ENCODE peak calls at places on chromosomes 13 and 19, in nine cellular contexts. One of them, this sample, is unnamed.

GRCh38 chr13:82947121-82948077 is 934.9 kb downstream of the SLITRK1 start:
- DNase-seq in IMR-90: peak; percentile 2
- DNase-seq in nephron progenitor cell: no peak
- DNase-seq in mesothelial cell of epicardium: no peak
- DNase-seq in epithelial cell of esophagus: peak; percentile 25
- DNase-seq in pancreas: no peak
- DNase-seq in astrocyte of the cerebellum: no peak
- DNase-seq in tibial nerve: no peak
- DNase-seq in heart right ventricle: no peak
- DNase-seq in this sample: no peak

GRCh38 chr19:12872941-12873890 is 8.0 kb downstream of the DNASE2 start:
- DNase-seq in IMR-90: peak; percentile 37
- DNase-seq in nephron progenitor cell: peak; percentile 41
- DNase-seq in mesothelial cell of epicardium: no peak
- DNase-seq in epithelial cell of esophagus: peak; percentile 95
- DNase-seq in pancreas: peak; percentile 51
- DNase-seq in astrocyte of the cerebellum: no peak
- DNase-seq in tibial nerve: no peak
- DNase-seq in heart right ventricle: peak; percentile 24
- DNase-seq in this sample: no peak

GRCh38 chr13:41470187-41470586 is 12.8 kb downstream of the RGCC start:
- DNase-seq in IMR-90: no peak
- DNase-seq in nephron progenitor cell: no peak
- DNase-seq in mesothelial cell of epicardium: no peak
- DNase-seq in epithelial cell of esophagus: no peak
- DNase-seq in pancreas: no peak
- DNase-seq in astrocyte of the cerebellum: no peak
- DNase-seq in tibial nerve: no peak
- DNase-seq in heart right ventricle: no peak
- DNase-seq in this sample: no peak

GRCh38 chr19:49599378-49600298 is 8.7 kb downstream of the PRR12 start:
- DNase-seq in IMR-90: no peak
- DNase-seq in nephron progenitor cell: no peak
- DNase-seq in mesothelial cell of epicardium: no peak
- DNase-seq in epithelial cell of esophagus: no peak
- DNase-seq in pancreas: no peak
- DNase-seq in astrocyte of the cerebellum: no peak
- DNase-seq in tibial nerve: no peak
- DNase-seq in heart right ventricle: no peak
- DNase-seq in this sample: no peak

GRCh38 chr13:105073041-105073440 is 1462.4 kb downstream of the EFNB2 start:
- DNase-seq in IMR-90: no peak
- DNase-seq in nephron progenitor cell: no peak
- DNase-seq in mesothelial cell of epicardium: no peak
- DNase-seq in epithelial cell of esophagus: no peak
- DNase-seq in pancreas: no peak
- DNase-seq in astrocyte of the cerebellum: no peak
- DNase-seq in tibial nerve: no peak
- DNase-seq in heart right ventricle: no peak
- DNase-seq in this sample: no peak

GRCh38 chr13:36919206-36919832 is 719 bp downstream of the SMAD9 start:
- DNase-seq in IMR-90: peak; percentile 17
- DNase-seq in nephron progenitor cell: peak; percentile 74
- DNase-seq in mesothelial cell of epicardium: peak; percentile 45
- DNase-seq in epithelial cell of esophagus: no peak
- DNase-seq in pancreas: peak; percentile 16
- DNase-seq in astrocyte of the cerebellum: peak; percentile 3
- DNase-seq in tibial nerve: no peak
- DNase-seq in heart right ventricle: peak; percentile 29
- DNase-seq in this sample: peak; percentile 18

GRCh38 chr13:33123066-33123940 is 107.1 kb downstream of the KL start:
- DNase-seq in IMR-90: peak; percentile 53
- DNase-seq in nephron progenitor cell: no peak
- DNase-seq in mesothelial cell of epicardium: no peak
- DNase-seq in epithelial cell of esophagus: peak; percentile 46
- DNase-seq in pancreas: no peak
- DNase-seq in astrocyte of the cerebellum: no peak
- DNase-seq in tibial nerve: no peak
- DNase-seq in heart right ventricle: no peak
- DNase-seq in this sample: no peak

GRCh38 chr19:800360-801029 is 3.2 kb downstream of the PTBP1 start:
- DNase-seq in IMR-90: no peak
- DNase-seq in nephron progenitor cell: no peak
- DNase-seq in mesothelial cell of epicardium: no peak
- DNase-seq in epithelial cell of esophagus: peak; percentile 85
- DNase-seq in pancreas: peak; percentile 68
- DNase-seq in astrocyte of the cerebellum: no peak
- DNase-seq in tibial nerve: no peak
- DNase-seq in heart right ventricle: no peak
- DNase-seq in this sample: no peak

GRCh38 chr13:73533111-73533510 is 474.3 kb downstream of the KLF5 start:
- DNase-seq in IMR-90: no peak
- DNase-seq in nephron progenitor cell: no peak
- DNase-seq in mesothelial cell of epicardium: no peak
- DNase-seq in epithelial cell of esophagus: no peak
- DNase-seq in pancreas: no peak
- DNase-seq in astrocyte of the cerebellum: no peak
- DNase-seq in tibial nerve: no peak
- DNase-seq in heart right ventricle: no peak
- DNase-seq in this sample: no peak

GRCh38 chr19:28990522-28990921 is 222.4 kb downstream of the UQCRFS1 start:
- DNase-seq in IMR-90: no peak
- DNase-seq in nephron progenitor cell: peak; percentile 65
- DNase-seq in mesothelial cell of epicardium: no peak
- DNase-seq in epithelial cell of esophagus: no peak
- DNase-seq in pancreas: no peak
- DNase-seq in astrocyte of the cerebellum: no peak
- DNase-seq in tibial nerve: no peak
- DNase-seq in heart right ventricle: no peak
- DNase-seq in this sample: peak; percentile 16

GRCh38 chr13:100666124-100666523 is 8.5 kb downstream of the TMTC4 start:
- DNase-seq in IMR-90: no peak
- DNase-seq in nephron progenitor cell: no peak
- DNase-seq in mesothelial cell of epicardium: no peak
- DNase-seq in epithelial cell of esophagus: no peak
- DNase-seq in pancreas: no peak
- DNase-seq in astrocyte of the cerebellum: peak; percentile 41
- DNase-seq in tibial nerve: no peak
- DNase-seq in heart right ventricle: no peak
- DNase-seq in this sample: no peak

GRCh38 chr13:72295173-72295572 is 428.2 kb upstream of the DACH1 start:
- DNase-seq in IMR-90: no peak
- DNase-seq in nephron progenitor cell: no peak
- DNase-seq in mesothelial cell of epicardium: no peak
- DNase-seq in epithelial cell of esophagus: no peak
- DNase-seq in pancreas: no peak
- DNase-seq in astrocyte of the cerebellum: peak; percentile 46
- DNase-seq in tibial nerve: no peak
- DNase-seq in heart right ventricle: no peak
- DNase-seq in this sample: peak; percentile 5

GRCh38 chr13:77465595-77466195 is 69.8 kb upstream of the SCEL start:
- DNase-seq in IMR-90: no peak
- DNase-seq in nephron progenitor cell: no peak
- DNase-seq in mesothelial cell of epicardium: no peak
- DNase-seq in epithelial cell of esophagus: peak; percentile 64
- DNase-seq in pancreas: no peak
- DNase-seq in astrocyte of the cerebellum: no peak
- DNase-seq in tibial nerve: no peak
- DNase-seq in heart right ventricle: no peak
- DNase-seq in this sample: no peak

GRCh38 chr19:16078311-16078758 is 2.0 kb downstream of the TPM4 start:
- DNase-seq in IMR-90: peak; percentile 69
- DNase-seq in nephron progenitor cell: no peak
- DNase-seq in mesothelial cell of epicardium: no peak
- DNase-seq in epithelial cell of esophagus: peak; percentile 87
- DNase-seq in pancreas: no peak
- DNase-seq in astrocyte of the cerebellum: peak; percentile 29
- DNase-seq in tibial nerve: no peak
- DNase-seq in heart right ventricle: peak; percentile 33
- DNase-seq in this sample: no peak

GRCh38 chr19:7636691-7637373 is at the start of gene STXBP2:
- DNase-seq in IMR-90: no peak
- DNase-seq in nephron progenitor cell: peak; percentile 83
- DNase-seq in mesothelial cell of epicardium: peak; percentile 76
- DNase-seq in epithelial cell of esophagus: peak; percentile 84
- DNase-seq in pancreas: peak; percentile 87
- DNase-seq in astrocyte of the cerebellum: no peak
- DNase-seq in tibial nerve: no peak
- DNase-seq in heart right ventricle: no peak
- DNase-seq in this sample: peak; percentile 66

GRCh38 chr13:23950736-23951510 is 53.6 kb upstream of the C1QTNF9B start:
- DNase-seq in IMR-90: peak; percentile 7
- DNase-seq in nephron progenitor cell: no peak
- DNase-seq in mesothelial cell of epicardium: no peak
- DNase-seq in epithelial cell of esophagus: no peak
- DNase-seq in pancreas: no peak
- DNase-seq in astrocyte of the cerebellum: no peak
- DNase-seq in tibial nerve: no peak
- DNase-seq in heart right ventricle: no peak
- DNase-seq in this sample: no peak
- TF ChIP-seq CTCF in IMR-90: no peak
- TF ChIP-seq CTCF in nephron progenitor cell: no peak
- TF ChIP-seq CTCF in mesothelial cell of epicardium: no peak
- TF ChIP-seq CTCF in epithelial cell of esophagus: no peak
- TF ChIP-seq CTCF in pancreas: no peak
- TF ChIP-seq CTCF in astrocyte of the cerebellum: peak; percentile 12
- TF ChIP-seq CTCF in tibial nerve: no peak
- TF ChIP-seq CTCF in heart right ventricle: no peak
- TF ChIP-seq CTCF in this sample: no peak

DNA sequence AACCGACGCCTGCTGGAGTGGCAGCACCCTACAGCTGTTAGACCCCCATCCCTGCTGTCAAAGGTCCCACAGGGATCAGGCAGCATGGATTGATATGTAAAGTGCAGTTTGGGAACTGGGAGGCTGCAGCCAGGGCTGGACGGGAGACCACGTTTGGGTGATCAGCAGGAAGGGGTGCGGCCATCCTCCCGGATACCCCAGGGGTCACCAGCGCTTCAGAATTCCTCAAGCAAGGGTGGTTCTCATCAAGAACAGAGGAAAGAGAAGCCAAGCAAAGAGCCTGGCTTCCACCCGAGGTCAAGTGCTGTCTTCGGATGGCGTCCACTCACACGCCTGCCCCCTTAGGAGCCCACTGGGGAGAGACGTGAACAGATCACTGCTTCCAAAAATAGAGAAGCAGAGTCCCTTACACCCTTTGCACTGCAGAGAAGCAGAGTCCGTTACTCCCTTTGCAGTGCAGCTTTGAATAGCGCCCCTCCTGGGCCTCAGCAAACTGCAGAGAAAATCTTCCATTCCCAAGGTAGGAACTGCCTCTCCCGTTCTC is 35.5 kb downstream of the DHRS12 start:
- DNase-seq in IMR-90: no peak
- DNase-seq in nephron progenitor cell: peak; percentile 21
- DNase-seq in mesothelial cell of epicardium: no peak
- DNase-seq in epithelial cell of esophagus: no peak
- DNase-seq in pancreas: no peak
- DNase-seq in astrocyte of the cerebellum: no peak
- DNase-seq in tibial nerve: no peak
- DNase-seq in heart right ventricle: no peak
- DNase-seq in this sample: no peak
- TF ChIP-seq CTCF in IMR-90: no peak
- TF ChIP-seq CTCF in nephron progenitor cell: peak; percentile 41
- TF ChIP-seq CTCF in mesothelial cell of epicardium: no peak
- TF ChIP-seq CTCF in epithelial cell of esophagus: peak; percentile 33
- TF ChIP-seq CTCF in pancreas: no peak
- TF ChIP-seq CTCF in astrocyte of the cerebellum: no peak
- TF ChIP-seq CTCF in tibial nerve: no peak
- TF ChIP-seq CTCF in heart right ventricle: peak; percentile 15
- TF ChIP-seq CTCF in this sample: peak; percentile 28

GRCh38 chr13:43185206-43185605 is 161.8 kb downstream of the DNAJC15 start:
- DNase-seq in IMR-90: no peak
- DNase-seq in nephron progenitor cell: no peak
- DNase-seq in mesothelial cell of epicardium: no peak
- DNase-seq in epithelial cell of esophagus: no peak
- DNase-seq in pancreas: no peak
- DNase-seq in astrocyte of the cerebellum: no peak
- DNase-seq in tibial nerve: no peak
- DNase-seq in heart right ventricle: no peak
- DNase-seq in this sample: no peak

GRCh38 chr13:43180837-43181236 is 157.5 kb downstream of the DNAJC15 start:
- DNase-seq in IMR-90: no peak
- DNase-seq in nephron progenitor cell: no peak
- DNase-seq in mesothelial cell of epicardium: no peak
- DNase-seq in epithelial cell of esophagus: no peak
- DNase-seq in pancreas: no peak
- DNase-seq in astrocyte of the cerebellum: no peak
- DNase-seq in tibial nerve: no peak
- DNase-seq in heart right ventricle: no peak
- DNase-seq in this sample: no peak

DNA sequence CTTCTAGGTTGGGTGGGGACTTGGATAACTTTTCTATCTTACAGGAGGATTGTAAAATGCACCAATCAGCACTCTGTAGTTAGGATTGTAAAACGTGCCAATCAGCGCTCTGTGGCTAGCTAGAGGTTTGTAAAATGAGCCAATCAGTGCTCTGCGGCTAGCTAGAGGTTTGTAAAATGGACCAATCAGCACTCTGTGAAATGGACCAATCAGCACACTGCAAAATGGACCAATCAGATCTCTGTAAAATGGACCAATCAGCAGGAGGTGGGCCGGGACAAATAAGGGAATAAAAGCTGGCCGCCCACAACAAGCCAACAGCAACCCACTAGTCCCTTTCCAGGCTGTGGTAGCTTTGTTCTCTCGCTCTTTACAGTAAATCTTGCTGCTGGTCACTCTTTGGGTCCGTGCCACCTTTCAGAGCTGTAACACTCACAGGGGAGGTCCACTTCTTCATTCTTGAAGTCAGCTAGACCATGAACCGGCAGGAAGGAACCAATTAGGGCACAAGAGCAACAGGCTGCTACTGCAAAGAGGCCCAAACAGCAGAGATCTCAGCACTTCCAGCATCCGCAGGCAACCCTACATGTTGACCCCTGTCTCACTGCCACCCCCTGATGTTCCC is 156.8 kb downstream of the DNAJC15 start:
- DNase-seq in IMR-90: no peak
- DNase-seq in nephron progenitor cell: no peak
- DNase-seq in mesothelial cell of epicardium: no peak
- DNase-seq in epithelial cell of esophagus: no peak
- DNase-seq in pancreas: no peak
- DNase-seq in astrocyte of the cerebellum: no peak
- DNase-seq in tibial nerve: no peak
- DNase-seq in heart right ventricle: no peak
- DNase-seq in this sample: no peak
- TF ChIP-seq CTCF in IMR-90: no peak
- TF ChIP-seq CTCF in nephron progenitor cell: no peak
- TF ChIP-seq CTCF in mesothelial cell of epicardium: no peak
- TF ChIP-seq CTCF in epithelial cell of esophagus: no peak
- TF ChIP-seq CTCF in pancreas: no peak
- TF ChIP-seq CTCF in astrocyte of the cerebellum: no peak
- TF ChIP-seq CTCF in tibial nerve: no peak
- TF ChIP-seq CTCF in heart right ventricle: no peak
- TF ChIP-seq CTCF in this sample: no peak

DNA sequence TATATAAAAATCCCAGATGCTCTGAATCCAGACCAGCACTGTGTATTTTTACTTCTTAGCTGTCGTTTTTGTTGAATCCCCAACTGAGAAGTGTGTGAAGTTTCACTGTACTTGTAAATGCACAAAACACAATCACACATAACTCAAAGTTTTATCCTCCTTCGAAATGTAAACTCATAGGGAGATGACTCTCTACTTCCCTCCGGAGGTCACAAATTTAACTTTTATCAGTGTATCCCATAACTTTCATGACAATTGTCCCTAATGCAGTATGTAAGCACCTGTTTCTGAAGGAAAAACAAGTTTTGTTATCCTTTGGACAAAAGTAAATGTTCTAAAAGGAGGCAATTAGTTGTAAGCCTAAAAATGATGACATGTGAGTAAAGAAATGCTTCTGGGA is 665.0 kb upstream of the SLITRK6 start:
- DNase-seq in IMR-90: no peak
- DNase-seq in nephron progenitor cell: no peak
- DNase-seq in mesothelial cell of epicardium: no peak
- DNase-seq in epithelial cell of esophagus: peak; percentile 12
- DNase-seq in pancreas: no peak
- DNase-seq in astrocyte of the cerebellum: no peak
- DNase-seq in tibial nerve: no peak
- DNase-seq in heart right ventricle: no peak
- DNase-seq in this sample: no peak
- TF ChIP-seq CTCF in IMR-90: no peak
- TF ChIP-seq CTCF in nephron progenitor cell: peak; percentile 5
- TF ChIP-seq CTCF in mesothelial cell of epicardium: no peak
- TF ChIP-seq CTCF in epithelial cell of esophagus: peak; percentile 33
- TF ChIP-seq CTCF in pancreas: no peak
- TF ChIP-seq CTCF in astrocyte of the cerebellum: peak; percentile 41
- TF ChIP-seq CTCF in tibial nerve: no peak
- TF ChIP-seq CTCF in heart right ventricle: no peak
- TF ChIP-seq CTCF in this sample: no peak